ENCODE peak calls at places on chromosomes 2 and 18, in ten cellular contexts. One of them, this sample, is unnamed.
A peak's percentile ranks its signal among the peaks of the same experiment; 100 is the strongest.

GRCh38 chr2:168241208-168241607 is 6.2 kb downstream of the STK39 start:
- DNase-seq in brain microvascular endothelial cell: no peak
- DNase-seq in AG04449: no peak
- DNase-seq in A549: no peak
- DNase-seq in A673: no peak
- DNase-seq in PC-9: no peak
- DNase-seq in fibroblast of pulmonary artery: no peak
- DNase-seq in AG09319: no peak
- DNase-seq in cardiac muscle cell: no peak
- DNase-seq in AG09309: no peak
- DNase-seq in this sample: no peak

GRCh38 chr2:203909192-203909945 is 27.2 kb upstream of the ICOS start:
- DNase-seq in cardiac muscle cell: peak; percentile 47
- DNase-seq in PC-9: no peak
- DNase-seq in A549: peak; percentile 30
- DNase-seq in AG04449: peak; percentile 41
- DNase-seq in A673: peak; percentile 63
- DNase-seq in AG09309: peak; percentile 23
- DNase-seq in AG09319: peak; percentile 40
- DNase-seq in fibroblast of pulmonary artery: peak; percentile 82
- DNase-seq in brain microvascular endothelial cell: peak; percentile 74
- DNase-seq in this sample: no peak

GRCh38 chr2:189115126-189115525 is 64.4 kb downstream of the COL5A2 start:
- DNase-seq in A549: no peak
- DNase-seq in AG04449: no peak
- DNase-seq in AG09319: no peak
- DNase-seq in cardiac muscle cell: no peak
- DNase-seq in AG09309: no peak
- DNase-seq in A673: peak; percentile 69
- DNase-seq in PC-9: no peak
- DNase-seq in fibroblast of pulmonary artery: peak; percentile 67
- DNase-seq in brain microvascular endothelial cell: no peak
- DNase-seq in this sample: no peak

GRCh38 chr2:40428434-40428833 is 23.5 kb downstream of the SLC8A1 start:
- DNase-seq in brain microvascular endothelial cell: no peak
- DNase-seq in A673: no peak
- DNase-seq in cardiac muscle cell: no peak
- DNase-seq in fibroblast of pulmonary artery: no peak
- DNase-seq in AG09319: no peak
- DNase-seq in PC-9: no peak
- DNase-seq in AG04449: no peak
- DNase-seq in A549: no peak
- DNase-seq in AG09309: no peak
- DNase-seq in this sample: no peak

GRCh38 chr2:74067221-74067747 is 80.4 kb downstream of the BOLA3 start:
- DNase-seq in AG09319: no peak
- DNase-seq in A549: no peak
- DNase-seq in AG04449: no peak
- DNase-seq in A673: no peak
- DNase-seq in fibroblast of pulmonary artery: no peak
- DNase-seq in cardiac muscle cell: no peak
- DNase-seq in PC-9: no peak
- DNase-seq in AG09309: no peak
- DNase-seq in brain microvascular endothelial cell: no peak
- DNase-seq in this sample: no peak

GRCh38 chr2:95272299-95272751 is 1.9 kb upstream of the PROM2 start:
- DNase-seq in PC-9: no peak
- DNase-seq in brain microvascular endothelial cell: no peak
- DNase-seq in AG04449: no peak
- DNase-seq in fibroblast of pulmonary artery: no peak
- DNase-seq in AG09309: no peak
- DNase-seq in cardiac muscle cell: no peak
- DNase-seq in AG09319: no peak
- DNase-seq in A549: no peak
- DNase-seq in A673: no peak
- DNase-seq in this sample: no peak

GRCh38 chr18:11695736-11696135 is 6.7 kb downstream of the GNAL start:
- DNase-seq in PC-9: no peak
- DNase-seq in fibroblast of pulmonary artery: no peak
- DNase-seq in A673: no peak
- DNase-seq in AG04449: no peak
- DNase-seq in brain microvascular endothelial cell: no peak
- DNase-seq in AG09319: no peak
- DNase-seq in AG09309: no peak
- DNase-seq in cardiac muscle cell: no peak
- DNase-seq in A549: no peak
- DNase-seq in this sample: no peak

GRCh38 chr2:130755234-130756040 is at the start of gene AMER3:
- DNase-seq in A673: no peak
- DNase-seq in AG09309: no peak
- DNase-seq in A549: no peak
- DNase-seq in cardiac muscle cell: peak; percentile 75
- DNase-seq in PC-9: no peak
- DNase-seq in AG09319: no peak
- DNase-seq in brain microvascular endothelial cell: no peak
- DNase-seq in AG04449: no peak
- DNase-seq in fibroblast of pulmonary artery: no peak
- DNase-seq in this sample: no peak

GRCh38 chr2:175431054-175431780 is 249.7 kb upstream of the ATP5MC3 start:
- DNase-seq in brain microvascular endothelial cell: no peak
- DNase-seq in A549: no peak
- DNase-seq in cardiac muscle cell: no peak
- DNase-seq in AG04449: no peak
- DNase-seq in PC-9: no peak
- DNase-seq in AG09309: no peak
- DNase-seq in fibroblast of pulmonary artery: no peak
- DNase-seq in AG09319: no peak
- DNase-seq in A673: peak; percentile 94
- DNase-seq in this sample: no peak

GRCh38 chr2:209358992-209359391 is 64.9 kb upstream of the MAP2 start:
- DNase-seq in AG09309: no peak
- DNase-seq in brain microvascular endothelial cell: no peak
- DNase-seq in fibroblast of pulmonary artery: no peak
- DNase-seq in A549: no peak
- DNase-seq in PC-9: no peak
- DNase-seq in A673: no peak
- DNase-seq in cardiac muscle cell: peak; percentile 17
- DNase-seq in AG04449: no peak
- DNase-seq in AG09319: no peak
- DNase-seq in this sample: no peak

GRCh38 chr2:146527166-146527565 is 1317.7 kb upstream of the ACVR2A start:
- DNase-seq in A673: no peak
- DNase-seq in fibroblast of pulmonary artery: no peak
- DNase-seq in AG04449: no peak
- DNase-seq in AG09319: no peak
- DNase-seq in PC-9: no peak
- DNase-seq in A549: no peak
- DNase-seq in AG09309: peak; percentile 7
- DNase-seq in brain microvascular endothelial cell: no peak
- DNase-seq in cardiac muscle cell: no peak
- DNase-seq in this sample: no peak

DNA sequence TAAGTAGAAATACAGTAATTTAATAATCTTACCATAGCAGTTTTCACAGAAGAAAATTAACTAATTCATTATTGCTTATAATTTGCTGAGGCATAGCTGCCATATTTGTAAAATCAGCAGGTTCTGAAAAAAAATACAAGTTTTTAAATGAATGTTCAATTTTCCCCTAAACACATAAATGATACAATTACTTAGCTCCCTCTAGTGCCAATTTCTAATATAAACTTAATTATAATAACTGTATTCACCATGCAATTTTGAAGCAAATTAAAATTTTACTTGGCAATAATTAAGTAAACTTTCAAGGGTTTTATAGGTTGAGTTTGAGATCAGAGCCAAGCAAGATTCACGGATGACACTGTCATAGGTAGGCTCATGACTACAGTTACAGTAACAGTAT is 1321.6 kb upstream of the ACVR2A start:
- DNase-seq in brain microvascular endothelial cell: no peak
- DNase-seq in A673: peak; percentile 67
- DNase-seq in A549: no peak
- DNase-seq in AG04449: no peak
- DNase-seq in AG09309: no peak
- DNase-seq in cardiac muscle cell: peak; percentile 9
- DNase-seq in PC-9: no peak
- DNase-seq in fibroblast of pulmonary artery: peak; percentile 35
- DNase-seq in AG09319: no peak
- DNase-seq in this sample: no peak
- TF ChIP-seq CTCF in brain microvascular endothelial cell: peak; percentile 4
- TF ChIP-seq CTCF in A673: peak; percentile 58
- TF ChIP-seq CTCF in A549: peak; percentile 49
- TF ChIP-seq CTCF in AG04449: no peak
- TF ChIP-seq CTCF in AG09309: no peak
- TF ChIP-seq CTCF in cardiac muscle cell: peak; percentile 22
- TF ChIP-seq CTCF in PC-9: peak; percentile 61
- TF ChIP-seq CTCF in fibroblast of pulmonary artery: peak; percentile 24
- TF ChIP-seq CTCF in AG09319: peak; percentile 9
- TF ChIP-seq CTCF in this sample: no peak

DNA sequence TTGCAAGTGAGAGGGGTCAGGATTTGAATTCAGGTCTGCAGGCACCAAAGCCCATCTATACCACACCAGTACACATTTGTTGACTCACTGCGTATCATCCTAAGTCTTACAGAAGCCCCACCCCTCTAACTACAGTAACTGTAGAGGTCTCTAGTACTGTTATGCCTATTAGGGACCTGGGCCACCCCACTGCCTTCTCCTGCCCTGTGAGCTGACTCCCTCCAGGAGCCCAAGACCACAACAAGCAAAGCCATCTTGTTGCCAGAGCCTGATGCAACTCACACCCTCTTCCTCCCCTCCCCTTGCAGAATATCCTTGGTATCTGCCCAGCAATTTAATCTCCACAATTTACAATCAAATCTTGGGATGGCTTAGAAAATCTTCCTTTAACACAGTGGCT is 17.6 kb upstream of the CYP1B1 start:
- DNase-seq in A549: no peak
- DNase-seq in A673: no peak
- DNase-seq in fibroblast of pulmonary artery: no peak
- DNase-seq in AG04449: no peak
- DNase-seq in cardiac muscle cell: no peak
- DNase-seq in PC-9: peak; percentile 45
- DNase-seq in brain microvascular endothelial cell: no peak
- DNase-seq in AG09319: no peak
- DNase-seq in AG09309: no peak
- DNase-seq in this sample: no peak
- TF ChIP-seq CTCF in A549: no peak
- TF ChIP-seq CTCF in A673: no peak
- TF ChIP-seq CTCF in fibroblast of pulmonary artery: no peak
- TF ChIP-seq CTCF in AG04449: no peak
- TF ChIP-seq CTCF in cardiac muscle cell: no peak
- TF ChIP-seq CTCF in PC-9: no peak
- TF ChIP-seq CTCF in brain microvascular endothelial cell: no peak
- TF ChIP-seq CTCF in AG09319: no peak
- TF ChIP-seq CTCF in AG09309: no peak
- TF ChIP-seq CTCF in this sample: no peak

GRCh38 chr18:26460449-26461091 is 87.8 kb downstream of the KCTD1 start:
- DNase-seq in cardiac muscle cell: peak; percentile 44
- DNase-seq in A673: no peak
- DNase-seq in AG09309: no peak
- DNase-seq in A549: no peak
- DNase-seq in brain microvascular endothelial cell: peak; percentile 84
- DNase-seq in AG09319: no peak
- DNase-seq in PC-9: no peak
- DNase-seq in AG04449: no peak
- DNase-seq in fibroblast of pulmonary artery: peak; percentile 89
- DNase-seq in this sample: no peak

GRCh38 chr18:26458526-26459232 is 89.7 kb downstream of the KCTD1 start:
- DNase-seq in AG04449: no peak
- DNase-seq in AG09309: peak; percentile 57
- DNase-seq in A673: no peak
- DNase-seq in fibroblast of pulmonary artery: peak; percentile 55
- DNase-seq in AG09319: no peak
- DNase-seq in A549: no peak
- DNase-seq in cardiac muscle cell: no peak
- DNase-seq in PC-9: no peak
- DNase-seq in brain microvascular endothelial cell: peak; percentile 61
- DNase-seq in this sample: no peak

GRCh38 chr18:26459340-26459739 is 89.0 kb downstream of the KCTD1 start:
- DNase-seq in AG04449: no peak
- DNase-seq in AG09319: no peak
- DNase-seq in cardiac muscle cell: no peak
- DNase-seq in PC-9: no peak
- DNase-seq in fibroblast of pulmonary artery: no peak
- DNase-seq in brain microvascular endothelial cell: no peak
- DNase-seq in A673: no peak
- DNase-seq in AG09309: no peak
- DNase-seq in A549: no peak
- DNase-seq in this sample: no peak

GRCh38 chr18:26461405-26461804 is 86.9 kb downstream of the KCTD1 start:
- DNase-seq in PC-9: no peak
- DNase-seq in AG09319: no peak
- DNase-seq in A673: no peak
- DNase-seq in brain microvascular endothelial cell: no peak
- DNase-seq in AG09309: no peak
- DNase-seq in cardiac muscle cell: no peak
- DNase-seq in AG04449: no peak
- DNase-seq in fibroblast of pulmonary artery: no peak
- DNase-seq in A549: no peak
- DNase-seq in this sample: no peak

GRCh38 chr18:26459884-26460283 is 88.5 kb downstream of the KCTD1 start:
- DNase-seq in PC-9: no peak
- DNase-seq in AG09319: no peak
- DNase-seq in AG04449: no peak
- DNase-seq in A549: no peak
- DNase-seq in A673: no peak
- DNase-seq in AG09309: no peak
- DNase-seq in brain microvascular endothelial cell: no peak
- DNase-seq in cardiac muscle cell: no peak
- DNase-seq in fibroblast of pulmonary artery: no peak
- DNase-seq in this sample: no peak
- TF ChIP-seq CTCF in PC-9: no peak
- TF ChIP-seq CTCF in AG09319: no peak
- TF ChIP-seq CTCF in AG04449: no peak
- TF ChIP-seq CTCF in A549: no peak
- TF ChIP-seq CTCF in A673: no peak
- TF ChIP-seq CTCF in AG09309: no peak
- TF ChIP-seq CTCF in brain microvascular endothelial cell: no peak
- TF ChIP-seq CTCF in cardiac muscle cell: no peak
- TF ChIP-seq CTCF in fibroblast of pulmonary artery: no peak
- TF ChIP-seq CTCF in this sample: no peak

DNA sequence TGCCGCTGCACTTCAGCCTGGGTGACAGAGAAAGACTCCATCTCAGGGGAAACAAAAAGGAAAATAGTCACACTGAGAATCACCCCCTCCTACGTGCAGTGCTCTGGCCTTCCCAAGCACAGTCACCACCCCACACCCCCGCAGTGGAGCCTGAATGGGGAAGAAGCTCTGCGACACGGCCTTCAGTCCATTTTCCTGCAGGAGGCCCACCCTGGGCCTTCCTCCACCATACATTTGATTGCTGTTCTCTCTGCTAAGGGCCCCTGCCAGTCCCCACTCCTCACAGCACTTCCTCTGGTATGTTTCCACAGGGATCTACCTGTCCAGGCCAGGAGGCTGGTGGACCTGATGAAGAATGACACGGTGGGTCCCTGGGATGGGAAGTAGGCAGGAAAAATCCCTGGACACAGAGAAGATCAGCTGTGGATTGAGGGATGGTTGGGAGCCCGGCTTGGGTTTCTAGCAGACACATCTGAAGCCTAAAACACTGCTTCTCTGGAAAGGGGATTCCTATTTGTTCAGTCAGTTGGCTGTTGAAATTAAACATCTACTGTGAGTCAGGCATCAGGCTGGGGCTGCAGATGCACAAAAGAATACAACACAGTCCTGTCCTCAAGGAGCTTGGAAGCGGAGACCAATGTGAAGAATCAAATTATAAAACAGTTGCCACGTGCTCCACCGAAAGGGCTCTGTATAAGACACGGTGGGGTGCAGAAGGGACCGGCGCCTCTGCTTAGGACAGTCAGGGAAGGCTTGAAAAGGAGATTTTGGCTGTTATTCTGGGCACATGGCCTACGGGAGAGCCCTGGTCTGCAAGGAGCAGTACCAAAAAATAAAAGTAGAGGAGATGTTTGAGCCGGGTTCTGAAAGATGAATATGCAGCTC is 82.2 kb downstream of the PLB1 start:
- DNase-seq in A549: no peak
- DNase-seq in brain microvascular endothelial cell: no peak
- DNase-seq in PC-9: peak; percentile 4
- DNase-seq in AG09319: no peak
- DNase-seq in A673: no peak
- DNase-seq in AG09309: no peak
- DNase-seq in cardiac muscle cell: no peak
- DNase-seq in fibroblast of pulmonary artery: no peak
- DNase-seq in AG04449: no peak
- DNase-seq in this sample: no peak
- TF ChIP-seq CTCF in A549: no peak
- TF ChIP-seq CTCF in brain microvascular endothelial cell: no peak
- TF ChIP-seq CTCF in PC-9: no peak
- TF ChIP-seq CTCF in AG09319: no peak
- TF ChIP-seq CTCF in A673: no peak
- TF ChIP-seq CTCF in AG09309: no peak
- TF ChIP-seq CTCF in cardiac muscle cell: no peak
- TF ChIP-seq CTCF in fibroblast of pulmonary artery: no peak
- TF ChIP-seq CTCF in AG04449: no peak
- TF ChIP-seq CTCF in this sample: no peak

This sample was measured in omental fat pad.